ENCODE peak calls at places on chromosomes 6 and 20, in ten cellular contexts. Q is fibroblast of mammary gland, O is endothelial cell of umbilical vein, N is choroid plexus epithelial cell, L is fibroblast of lung, A is HFF-Myc, K is AG09309, Z is adrenal gland, T is heart right ventricle, B is pancreas. M is an unnamed sample.

GRCh38 chr6:157946865-157947532 is 34.7 kb upstream of the SYNJ2 start:
- DNase-seq in B (no peak), K (no peak), T (no peak), Z (no peak), Q (peak), N (peak), A (no peak), L (peak), O (no peak), M (peak)

GRCh38 chr6:35377002-35377401 is 34.6 kb downstream of the PPARD start:
- DNase-seq in O (no peak), Q (no peak), L (peak), Z (no peak), T (no peak), A (no peak), B (no peak), K (no peak), N (peak), M (peak)

GRCh38 chr6:9540126-9540525 is 874.7 kb downstream of the TFAP2A start:
- DNase-seq in T (no peak), A (no peak), B (no peak), O (peak), L (no peak), K (no peak), Q (peak), N (no peak), Z (no peak), M (peak)

GRCh38 chr20:17473662-17474061 is 57.5 kb downstream of the BFSP1 start:
- DNase-seq in K (no peak), A (no peak), L (no peak), O (no peak), N (no peak), B (no peak), Z (no peak), T (no peak), Q (no peak), M (no peak)

GRCh38 chr6:30418448-30418847 is 70.9 kb upstream of the HLA-E start:
- DNase-seq in L (no peak), Q (no peak), O (no peak), A (no peak), B (no peak), Z (no peak), K (no peak), T (no peak), N (no peak), M (no peak)

GRCh38 chr6:17035257-17035757 is 66.5 kb upstream of the STMND1 start:
- DNase-seq in Z (no peak), A (no peak), O (no peak), L (no peak), K (no peak), T (no peak), B (no peak), N (no peak), Q (no peak), M (no peak)

GRCh38 chr6:125639621-125640020 is 109.8 kb upstream of the HEY2 start:
- DNase-seq in Z (no peak), N (no peak), B (no peak), L (no peak), A (no peak), K (no peak), O (peak), T (no peak), Q (no peak), M (no peak)

GRCh38 chr6:121506761-121507754 is 71.6 kb downstream of the GJA1 start:
- DNase-seq in Z (peak), B (no peak), Q (peak), A (no peak), T (no peak), K (no peak), O (no peak), N (peak), L (peak), M (peak)

GRCh38 chr6:16239090-16239797 is 857 bp downstream of the GMPR start:
- DNase-seq in K (no peak), A (no peak), Q (no peak), B (peak), Z (no peak), L (peak), O (peak), T (no peak), N (peak), M (peak)

GRCh38 chr6:21808551-21809181 is 215.1 kb downstream of the SOX4 start:
- DNase-seq in L (peak), Z (peak), B (no peak), K (no peak), T (peak), O (peak), A (no peak), N (peak), Q (peak), M (peak)

GRCh38 chr6:24865161-24865560 is 66.4 kb upstream of the ARMH2 start:
- DNase-seq in N (no peak), O (no peak), A (no peak), Q (no peak), T (no peak), B (no peak), L (no peak), Z (no peak), K (no peak), M (no peak)

GRCh38 chr6:159533568-159533967 is 159.5 kb downstream of the SOD2 start:
- DNase-seq in T (no peak), A (peak), K (peak), Z (no peak), B (no peak), N (no peak), Q (peak), O (no peak), L (no peak), M (peak)

GRCh38 chr20:5041433-5041832 is 40.1 kb upstream of the SLC23A2 start:
- DNase-seq in K (no peak), Q (peak), B (no peak), O (no peak), L (peak), N (peak), T (no peak), A (no peak), Z (no peak), M (peak)

GRCh38 chr20:54048489-54048888 is 21.9 kb downstream of the BCAS1 start:
- DNase-seq in L (peak), B (no peak), Z (no peak), A (no peak), O (no peak), N (no peak), T (no peak), K (no peak), Q (peak), M (no peak)

GRCh38 chr20:34532320-34532719 is 16.1 kb downstream of the DYNLRB1 start:
- DNase-seq in A (no peak), Q (no peak), O (no peak), Z (no peak), L (no peak), K (no peak), N (no peak), B (no peak), T (no peak), M (no peak)

GRCh38 chr20:4898282-4898681 is 103.0 kb downstream of the SLC23A2 start:
- DNase-seq in N (peak), K (peak), B (no peak), L (peak), O (peak), A (peak), T (no peak), Q (peak), Z (peak), M (peak)

GRCh38 chr6:138844203-138844602 is 48.3 kb downstream of the ECT2L start:
- DNase-seq in T (peak), O (no peak), Q (peak), L (peak), A (no peak), N (peak), K (peak), B (no peak), Z (no peak), M (peak)

GRCh38 chr6:156719720-156720563 is 57.2 kb upstream of the ARID1B start:
- DNase-seq in L (peak), B (peak), A (peak), O (peak), K (peak), Q (peak), Z (peak), N (peak), T (peak), M (peak)

GRCh38 chr6:9168669-9169068 is 733.3 kb upstream of the SLC35B3 start:
- DNase-seq in N (no peak), O (no peak), A (no peak), B (no peak), Q (no peak), T (no peak), L (no peak), K (no peak), Z (no peak), M (no peak)

GRCh38 chr6:126066068-126067048 is 80.0 kb downstream of the TRMT11 start:
- DNase-seq in K (no peak), B (no peak), T (no peak), L (peak), O (no peak), A (no peak), N (peak), Q (peak), Z (no peak), M (peak)

GRCh38 chr6:33668914-33669313 is 42.6 kb downstream of the UQCC2 start:
- DNase-seq in Q (no peak), Z (no peak), A (no peak), N (no peak), T (no peak), B (no peak), L (no peak), O (no peak), K (no peak), M (no peak)

GRCh38 chr6:25882066-25882496 is 8.0 kb upstream of the SLC17A3 start:
- DNase-seq in O (peak), N (no peak), Q (no peak), K (no peak), L (no peak), A (no peak), B (peak), Z (peak), T (peak), M (no peak)

GRCh38 chr20:24479595-24479994 is 10.2 kb downstream of the SYNDIG1 start:
- DNase-seq in B (no peak), O (no peak), K (no peak), L (no peak), Q (no peak), T (no peak), A (no peak), N (no peak), Z (no peak), M (no peak)

GRCh38 chr20:59777814-59778575 is 155.4 kb downstream of the SYCP2 start:
- DNase-seq in A (no peak), T (no peak), Q (no peak), K (no peak), B (no peak), N (no peak), L (no peak), Z (no peak), O (no peak), M (no peak)

GRCh38 chr6:135196739-135197510 is 15.8 kb downstream of the MYB start:
- DNase-seq in L (no peak), A (no peak), N (peak), T (no peak), B (no peak), Q (no peak), K (no peak), O (no peak), Z (no peak), M (peak)

GRCh38 chr6:163971841-163972838 is 557.6 kb downstream of the QKI start:
- DNase-seq in L (no peak), B (no peak), Z (no peak), T (no peak), K (no peak), O (no peak), Q (no peak), A (no peak), N (no peak), M (no peak)

GRCh38 chr6:137510923-137511322 is 16.7 kb upstream of the OLIG3 start:
- DNase-seq in B (no peak), A (no peak), T (no peak), O (no peak), L (no peak), K (no peak), Z (no peak), N (no peak), Q (no peak), M (no peak)

GRCh38 chr6:37239950-37240713 is 17.4 kb upstream of the TBC1D22B start:
- DNase-seq in A (peak), N (peak), O (peak), T (peak), K (peak), B (peak), Q (peak), Z (peak), L (peak), M (peak)

GRCh38 chr6:118789419-118789818 is 104.5 kb upstream of the ASF1A start:
- DNase-seq in O (no peak), B (no peak), K (no peak), L (no peak), T (no peak), N (no peak), A (no peak), Z (no peak), Q (no peak), M (no peak)

GRCh38 chr6:142047934-142048592 is 84.7 kb upstream of the GJE1 start:
- DNase-seq in Z (no peak), K (no peak), B (peak), O (no peak), T (no peak), A (no peak), Q (no peak), N (peak), L (no peak), M (no peak)

GRCh38 chr6:62285612-62286469 is at the start of gene KHDRBS2:
- DNase-seq in A (no peak), K (no peak), O (no peak), T (peak), Z (peak), L (no peak), N (no peak), Q (peak), B (peak), M (no peak)

GRCh38 chr20:6104493-6105188 is 18.2 kb downstream of the FERMT1 start:
- DNase-seq in L (peak), N (peak), A (no peak), K (no peak), Z (peak), O (no peak), T (no peak), B (no peak), Q (peak), M (peak)

GRCh38 chr6:129356129-129356528 is 353.8 kb downstream of the ARHGAP18 start:
- DNase-seq in O (no peak), T (no peak), N (no peak), K (no peak), B (no peak), A (no peak), Q (no peak), Z (no peak), L (no peak), M (no peak)

GRCh38 chr20:57591289-57592229 is 28.7 kb downstream of the ZBP1 start:
- DNase-seq in T (no peak), A (no peak), K (no peak), B (no peak), N (no peak), Q (no peak), O (no peak), L (no peak), Z (no peak), M (no peak)

GRCh38 chr6:53530346-53530745 is 14.6 kb downstream of the GCLC start:
- DNase-seq in T (peak), A (no peak), N (peak), B (peak), Z (peak), O (no peak), Q (no peak), K (no peak), L (no peak), M (peak)

GRCh38 chr6:121748850-121749249 is 313.4 kb downstream of the GJA1 start:
- DNase-seq in K (no peak), T (no peak), L (no peak), N (no peak), A (no peak), O (no peak), Z (no peak), B (no peak), Q (no peak), M (no peak)

GRCh38 chr20:15789083-15789482 is 784.2 kb downstream of the KIF16B start:
- DNase-seq in Z (no peak), K (no peak), O (peak), T (no peak), N (no peak), B (no peak), L (no peak), Q (no peak), A (no peak), M (no peak)

GRCh38 chr6:131849799-131850198 is 42.0 kb downstream of the ENPP1 start:
- DNase-seq in A (no peak), B (no peak), N (no peak), K (no peak), T (no peak), O (no peak), Z (no peak), Q (no peak), L (no peak), M (no peak)
- H3K4me3 ChIP-seq in A (no peak), B (no peak), N (no peak), K (no peak), T (no peak), O (no peak), Z (no peak), Q (no peak), L (no peak), M (no peak)

DNA sequence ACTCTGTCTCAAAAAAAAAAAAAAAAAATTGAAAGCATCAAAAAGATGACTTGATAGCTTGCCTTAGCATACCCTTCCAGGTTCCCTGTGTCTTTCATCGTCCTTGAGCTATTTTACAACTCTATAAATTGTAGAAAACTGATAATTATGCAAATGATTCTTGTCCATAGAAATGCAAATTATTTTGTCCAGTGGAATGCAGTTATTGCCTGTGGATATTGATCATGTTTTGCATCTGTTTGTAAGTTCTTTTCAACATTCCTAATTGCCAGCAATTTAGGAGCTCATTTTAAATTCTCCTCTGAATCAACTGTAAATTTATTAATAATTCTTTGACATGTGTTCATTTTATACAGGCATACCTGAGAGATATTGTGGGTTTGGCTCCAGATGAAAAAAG is 7.1 kb upstream of the ATP9A start:
- DNase-seq in Z (no peak), Q (no peak), B (no peak), A (no peak), T (no peak), L (no peak), K (no peak), N (no peak), O (no peak), M (no peak)
- TF ChIP-seq CTCF in Z (no peak), Q (no peak), B (no peak), A (no peak), T (no peak), L (no peak), K (no peak), N (no peak), O (no peak), M (no peak)

GRCh38 chr20:64037498-64038213 is 1.7 kb downstream of the C20orf204 start:
- DNase-seq in Z (no peak), A (no peak), N (no peak), O (no peak), L (no peak), T (no peak), B (peak), K (no peak), Q (no peak), M (no peak)
- H3K4me3 ChIP-seq in Z (no peak), A (no peak), N (no peak), O (peak), L (no peak), T (peak), B (no peak), K (no peak), Q (no peak), M (no peak)

GRCh38 chr6:109095036-109095820 is at the start of gene CEP57L1:
- DNase-seq in T (peak), Q (peak), O (peak), B (peak), N (peak), K (peak), A (peak), L (peak), Z (peak), M (peak)
- TF ChIP-seq CTCF in T (no peak), Q (no peak), O (peak), B (no peak), N (no peak), K (peak), A (no peak), L (no peak), Z (no peak), M (no peak)

DNA sequence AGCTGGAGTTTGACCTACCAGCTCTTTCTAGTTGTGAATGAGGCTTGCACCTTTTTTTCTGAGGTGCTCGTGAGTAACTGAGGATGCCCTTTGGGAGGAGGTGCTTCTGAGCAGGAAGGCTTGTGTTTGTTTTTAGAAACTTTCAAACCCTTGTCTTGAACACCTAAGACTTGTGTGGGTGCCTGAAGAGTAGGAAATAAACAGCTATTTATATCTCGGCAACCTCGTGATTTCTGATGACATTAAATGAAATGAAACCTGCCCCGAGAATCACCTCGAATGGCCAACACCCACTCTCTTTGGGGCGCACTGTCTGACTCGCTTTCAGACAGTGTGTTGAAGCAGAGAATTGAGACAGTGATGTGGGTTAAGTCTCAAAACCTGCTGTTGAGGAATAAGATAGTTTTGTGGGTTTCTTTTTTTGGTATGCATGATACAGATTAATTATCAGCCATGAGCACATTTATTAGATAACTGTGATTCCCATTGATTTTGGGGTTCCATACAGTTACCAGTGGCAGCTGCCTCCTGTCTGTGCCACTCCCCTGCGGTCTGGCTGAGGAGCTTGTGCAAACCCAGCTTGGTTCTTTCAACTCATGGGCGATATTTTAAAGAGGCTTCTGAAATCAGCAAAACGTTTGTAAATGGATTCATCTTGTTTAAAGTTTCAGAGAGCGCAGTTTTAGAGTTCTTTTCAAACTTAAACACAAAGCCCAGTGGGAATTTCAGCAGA is 8.4 kb downstream of the IRF4 start:
- DNase-seq in N (no peak), K (no peak), B (no peak), O (no peak), Z (no peak), A (no peak), L (no peak), Q (no peak), T (no peak), M (no peak)
- H3K4me3 ChIP-seq in N (no peak), K (no peak), B (no peak), O (no peak), Z (no peak), A (no peak), L (no peak), Q (no peak), T (no peak), M (no peak)

DNA sequence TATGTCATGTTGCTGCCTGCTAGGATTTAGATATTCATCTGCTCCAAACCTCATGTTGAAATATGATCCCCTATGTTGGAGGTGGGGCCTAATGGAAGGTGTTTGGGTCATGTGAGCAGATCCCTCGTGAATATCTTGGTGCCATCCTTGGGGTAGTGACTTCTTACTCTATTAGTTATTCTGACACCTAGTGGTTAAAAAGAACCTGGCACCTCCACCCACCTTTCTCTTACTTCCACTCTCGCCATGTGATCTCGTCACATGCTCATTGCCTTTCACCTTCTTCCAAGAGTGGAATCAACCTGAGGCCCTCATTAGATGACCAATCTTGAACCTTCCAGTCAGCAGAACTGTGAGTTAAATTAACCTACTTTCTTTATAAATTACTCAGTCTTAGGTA is 549.4 kb upstream of the SYNCRIP start:
- DNase-seq in K (no peak), Z (no peak), O (peak), T (no peak), N (peak), B (no peak), L (peak), A (no peak), Q (peak), M (peak)
- TF ChIP-seq CTCF in K (no peak), Z (peak), O (peak), T (no peak), N (peak), B (peak), L (no peak), A (no peak), Q (peak), M (no peak)

M was measured in fibroblast of the aortic adventitia.